ENCODE peak calls at places on chromosomes 3 and 15, in eight cellular contexts. One of them, this sample, is unnamed.

GRCh38 chr15:29669823-29670222 is 152.4 kb downstream of the TJP1 start:
- DNase-seq in GM23248: peak
- DNase-seq in IMR-90: peak
- DNase-seq in astrocyte of the cerebellum: no peak
- DNase-seq in fibroblast of pulmonary artery: peak
- DNase-seq in CD8-positive, alpha-beta T cell: no peak
- DNase-seq in H1: no peak
- DNase-seq in transverse colon: no peak
- DNase-seq in this sample: no peak

GRCh38 chr3:59085976-59086375 is 36.2 kb upstream of the CFAP20DC start:
- DNase-seq in GM23248: no peak
- DNase-seq in IMR-90: no peak
- DNase-seq in astrocyte of the cerebellum: no peak
- DNase-seq in fibroblast of pulmonary artery: no peak
- DNase-seq in CD8-positive, alpha-beta T cell: no peak
- DNase-seq in H1: no peak
- DNase-seq in transverse colon: no peak
- DNase-seq in this sample: no peak

GRCh38 chr3:123749716-123750115 is 134.4 kb downstream of the MYLK start:
- DNase-seq in GM23248: peak
- DNase-seq in IMR-90: peak
- DNase-seq in astrocyte of the cerebellum: peak
- DNase-seq in fibroblast of pulmonary artery: peak
- DNase-seq in CD8-positive, alpha-beta T cell: no peak
- DNase-seq in H1: no peak
- DNase-seq in transverse colon: no peak
- DNase-seq in this sample: no peak

GRCh38 chr3:62167566-62168262 is 205.6 kb downstream of the FEZF2 start:
- DNase-seq in GM23248: peak
- DNase-seq in IMR-90: peak
- DNase-seq in astrocyte of the cerebellum: no peak
- DNase-seq in fibroblast of pulmonary artery: no peak
- DNase-seq in CD8-positive, alpha-beta T cell: no peak
- DNase-seq in H1: no peak
- DNase-seq in transverse colon: no peak
- DNase-seq in this sample: no peak

GRCh38 chr3:64612082-64612860 is 75.5 kb downstream of the ADAMTS9 start:
- DNase-seq in GM23248: peak
- DNase-seq in IMR-90: peak
- DNase-seq in astrocyte of the cerebellum: no peak
- DNase-seq in fibroblast of pulmonary artery: peak
- DNase-seq in CD8-positive, alpha-beta T cell: no peak
- DNase-seq in H1: no peak
- DNase-seq in transverse colon: peak
- DNase-seq in this sample: no peak

GRCh38 chr15:26864664-26865191 is 2.1 kb upstream of the GABRA5 start:
- DNase-seq in GM23248: peak
- DNase-seq in IMR-90: peak
- DNase-seq in astrocyte of the cerebellum: peak
- DNase-seq in fibroblast of pulmonary artery: peak
- DNase-seq in CD8-positive, alpha-beta T cell: no peak
- DNase-seq in H1: no peak
- DNase-seq in transverse colon: no peak
- DNase-seq in this sample: no peak

GRCh38 chr3:111315911-111316310 is 226.1 kb upstream of the CD96 start:
- DNase-seq in GM23248: peak
- DNase-seq in IMR-90: peak
- DNase-seq in astrocyte of the cerebellum: peak
- DNase-seq in fibroblast of pulmonary artery: peak
- DNase-seq in CD8-positive, alpha-beta T cell: no peak
- DNase-seq in H1: no peak
- DNase-seq in transverse colon: no peak
- DNase-seq in this sample: no peak

GRCh38 chr15:74976159-74976558 is 19.2 kb upstream of the SCAMP5 start:
- DNase-seq in GM23248: no peak
- DNase-seq in IMR-90: no peak
- DNase-seq in astrocyte of the cerebellum: no peak
- DNase-seq in fibroblast of pulmonary artery: no peak
- DNase-seq in CD8-positive, alpha-beta T cell: no peak
- DNase-seq in H1: no peak
- DNase-seq in transverse colon: no peak
- DNase-seq in this sample: no peak

GRCh38 chr3:196198771-196199753 is 12.1 kb downstream of the ZDHHC19 start:
- DNase-seq in GM23248: peak
- DNase-seq in IMR-90: no peak
- DNase-seq in astrocyte of the cerebellum: no peak
- DNase-seq in fibroblast of pulmonary artery: no peak
- DNase-seq in CD8-positive, alpha-beta T cell: no peak
- DNase-seq in H1: no peak
- DNase-seq in transverse colon: no peak
- DNase-seq in this sample: no peak

GRCh38 chr3:172655388-172655787 is 55.5 kb downstream of the NCEH1 start:
- DNase-seq in GM23248: no peak
- DNase-seq in IMR-90: no peak
- DNase-seq in astrocyte of the cerebellum: no peak
- DNase-seq in fibroblast of pulmonary artery: no peak
- DNase-seq in CD8-positive, alpha-beta T cell: no peak
- DNase-seq in H1: no peak
- DNase-seq in transverse colon: no peak
- DNase-seq in this sample: no peak

GRCh38 chr3:38528457-38528856 is 32.3 kb downstream of the EXOG start:
- DNase-seq in GM23248: no peak
- DNase-seq in IMR-90: no peak
- DNase-seq in astrocyte of the cerebellum: no peak
- DNase-seq in fibroblast of pulmonary artery: no peak
- DNase-seq in CD8-positive, alpha-beta T cell: no peak
- DNase-seq in H1: no peak
- DNase-seq in transverse colon: no peak
- DNase-seq in this sample: no peak

GRCh38 chr3:10322355-10322715 is 1.4 kb upstream of the SEC13 start:
- DNase-seq in GM23248: no peak
- DNase-seq in IMR-90: no peak
- DNase-seq in astrocyte of the cerebellum: no peak
- DNase-seq in fibroblast of pulmonary artery: no peak
- DNase-seq in CD8-positive, alpha-beta T cell: no peak
- DNase-seq in H1: no peak
- DNase-seq in transverse colon: no peak
- DNase-seq in this sample: no peak

GRCh38 chr3:181623924-181624694 is 87.6 kb upstream of the SOX2 start:
- DNase-seq in GM23248: peak
- DNase-seq in IMR-90: no peak
- DNase-seq in astrocyte of the cerebellum: peak
- DNase-seq in fibroblast of pulmonary artery: peak
- DNase-seq in CD8-positive, alpha-beta T cell: no peak
- DNase-seq in H1: no peak
- DNase-seq in transverse colon: no peak
- DNase-seq in this sample: no peak

GRCh38 chr3:4097801-4098200 is 205.4 kb upstream of the SETMAR start:
- DNase-seq in GM23248: no peak
- DNase-seq in IMR-90: no peak
- DNase-seq in astrocyte of the cerebellum: no peak
- DNase-seq in fibroblast of pulmonary artery: peak
- DNase-seq in CD8-positive, alpha-beta T cell: no peak
- DNase-seq in H1: no peak
- DNase-seq in transverse colon: no peak
- DNase-seq in this sample: no peak

GRCh38 chr15:40928975-40929729 is at the start of gene DLL4:
- DNase-seq in GM23248: peak
- DNase-seq in IMR-90: peak
- DNase-seq in astrocyte of the cerebellum: no peak
- DNase-seq in fibroblast of pulmonary artery: no peak
- DNase-seq in CD8-positive, alpha-beta T cell: no peak
- DNase-seq in H1: no peak
- DNase-seq in transverse colon: peak
- DNase-seq in this sample: no peak

GRCh38 chr15:40927497-40928346 is 1.4 kb upstream of the DLL4 start:
- DNase-seq in GM23248: peak
- DNase-seq in IMR-90: no peak
- DNase-seq in astrocyte of the cerebellum: no peak
- DNase-seq in fibroblast of pulmonary artery: no peak
- DNase-seq in CD8-positive, alpha-beta T cell: no peak
- DNase-seq in H1: no peak
- DNase-seq in transverse colon: peak
- DNase-seq in this sample: no peak

GRCh38 chr15:40929730-40930429 is 740 bp downstream of the DLL4 start:
- DNase-seq in GM23248: peak
- DNase-seq in IMR-90: peak
- DNase-seq in astrocyte of the cerebellum: no peak
- DNase-seq in fibroblast of pulmonary artery: peak
- DNase-seq in CD8-positive, alpha-beta T cell: no peak
- DNase-seq in H1: no peak
- DNase-seq in transverse colon: peak
- DNase-seq in this sample: no peak

GRCh38 chr15:40926659-40927496 is 2.3 kb upstream of the DLL4 start:
- DNase-seq in GM23248: no peak
- DNase-seq in IMR-90: no peak
- DNase-seq in astrocyte of the cerebellum: no peak
- DNase-seq in fibroblast of pulmonary artery: no peak
- DNase-seq in CD8-positive, alpha-beta T cell: no peak
- DNase-seq in H1: no peak
- DNase-seq in transverse colon: no peak
- DNase-seq in this sample: no peak

GRCh38 chr15:40928351-40928974 is 677 bp upstream of the DLL4 start:
- DNase-seq in GM23248: no peak
- DNase-seq in IMR-90: no peak
- DNase-seq in astrocyte of the cerebellum: no peak
- DNase-seq in fibroblast of pulmonary artery: no peak
- DNase-seq in CD8-positive, alpha-beta T cell: no peak
- DNase-seq in H1: no peak
- DNase-seq in transverse colon: peak
- DNase-seq in this sample: no peak
- H3K4me3 ChIP-seq in GM23248: peak
- H3K4me3 ChIP-seq in IMR-90: peak
- H3K4me3 ChIP-seq in astrocyte of the cerebellum: peak
- H3K4me3 ChIP-seq in fibroblast of pulmonary artery: peak
- H3K4me3 ChIP-seq in CD8-positive, alpha-beta T cell: peak
- H3K4me3 ChIP-seq in H1: peak
- H3K4me3 ChIP-seq in transverse colon: peak
- H3K4me3 ChIP-seq in this sample: peak

GRCh38 chr3:129026728-129027543 is 25.8 kb downstream of the EFCC1 start:
- DNase-seq in GM23248: peak
- DNase-seq in IMR-90: peak
- DNase-seq in astrocyte of the cerebellum: no peak
- DNase-seq in fibroblast of pulmonary artery: peak
- DNase-seq in CD8-positive, alpha-beta T cell: peak
- DNase-seq in H1: peak
- DNase-seq in transverse colon: peak
- DNase-seq in this sample: no peak
- H3K4me3 ChIP-seq in GM23248: peak
- H3K4me3 ChIP-seq in IMR-90: no peak
- H3K4me3 ChIP-seq in astrocyte of the cerebellum: peak
- H3K4me3 ChIP-seq in fibroblast of pulmonary artery: peak
- H3K4me3 ChIP-seq in CD8-positive, alpha-beta T cell: peak
- H3K4me3 ChIP-seq in H1: peak
- H3K4me3 ChIP-seq in transverse colon: peak
- H3K4me3 ChIP-seq in this sample: peak

GRCh38 chr3:116059421-116060096 is 385.7 kb downstream of the LSAMP start:
- DNase-seq in GM23248: peak
- DNase-seq in IMR-90: peak
- DNase-seq in astrocyte of the cerebellum: peak
- DNase-seq in fibroblast of pulmonary artery: peak
- DNase-seq in CD8-positive, alpha-beta T cell: no peak
- DNase-seq in H1: peak
- DNase-seq in transverse colon: no peak
- DNase-seq in this sample: no peak

GRCh38 chr3:116058844-116059243 is 386.4 kb downstream of the LSAMP start:
- DNase-seq in GM23248: no peak
- DNase-seq in IMR-90: no peak
- DNase-seq in astrocyte of the cerebellum: no peak
- DNase-seq in fibroblast of pulmonary artery: no peak
- DNase-seq in CD8-positive, alpha-beta T cell: no peak
- DNase-seq in H1: no peak
- DNase-seq in transverse colon: no peak
- DNase-seq in this sample: no peak

GRCh38 chr3:116057403-116058006 is 387.8 kb downstream of the LSAMP start:
- DNase-seq in GM23248: no peak
- DNase-seq in IMR-90: no peak
- DNase-seq in astrocyte of the cerebellum: peak
- DNase-seq in fibroblast of pulmonary artery: no peak
- DNase-seq in CD8-positive, alpha-beta T cell: no peak
- DNase-seq in H1: no peak
- DNase-seq in transverse colon: no peak
- DNase-seq in this sample: no peak

GRCh38 chr3:116053017-116053416 is 392.3 kb downstream of the LSAMP start:
- DNase-seq in GM23248: no peak
- DNase-seq in IMR-90: no peak
- DNase-seq in astrocyte of the cerebellum: no peak
- DNase-seq in fibroblast of pulmonary artery: no peak
- DNase-seq in CD8-positive, alpha-beta T cell: no peak
- DNase-seq in H1: no peak
- DNase-seq in transverse colon: no peak
- DNase-seq in this sample: no peak

GRCh38 chr3:116056280-116056679 is 389.0 kb downstream of the LSAMP start:
- DNase-seq in GM23248: no peak
- DNase-seq in IMR-90: no peak
- DNase-seq in astrocyte of the cerebellum: no peak
- DNase-seq in fibroblast of pulmonary artery: no peak
- DNase-seq in CD8-positive, alpha-beta T cell: no peak
- DNase-seq in H1: no peak
- DNase-seq in transverse colon: no peak
- DNase-seq in this sample: no peak
- H3K4me3 ChIP-seq in GM23248: no peak
- H3K4me3 ChIP-seq in IMR-90: no peak
- H3K4me3 ChIP-seq in astrocyte of the cerebellum: no peak
- H3K4me3 ChIP-seq in fibroblast of pulmonary artery: no peak
- H3K4me3 ChIP-seq in CD8-positive, alpha-beta T cell: no peak
- H3K4me3 ChIP-seq in H1: no peak
- H3K4me3 ChIP-seq in transverse colon: no peak
- H3K4me3 ChIP-seq in this sample: no peak

GRCh38 chr15:41913251-41913650 is 19.4 kb upstream of the SPTBN5 start:
- DNase-seq in GM23248: no peak
- DNase-seq in IMR-90: no peak
- DNase-seq in astrocyte of the cerebellum: no peak
- DNase-seq in fibroblast of pulmonary artery: no peak
- DNase-seq in CD8-positive, alpha-beta T cell: no peak
- DNase-seq in H1: no peak
- DNase-seq in transverse colon: no peak
- DNase-seq in this sample: no peak
- H3K4me3 ChIP-seq in GM23248: no peak
- H3K4me3 ChIP-seq in IMR-90: no peak
- H3K4me3 ChIP-seq in astrocyte of the cerebellum: no peak
- H3K4me3 ChIP-seq in fibroblast of pulmonary artery: no peak
- H3K4me3 ChIP-seq in CD8-positive, alpha-beta T cell: no peak
- H3K4me3 ChIP-seq in H1: no peak
- H3K4me3 ChIP-seq in transverse colon: no peak
- H3K4me3 ChIP-seq in this sample: no peak

GRCh38 chr15:96344706-96345559 is 14.4 kb downstream of the NR2F2 start:
- DNase-seq in GM23248: no peak
- DNase-seq in IMR-90: no peak
- DNase-seq in astrocyte of the cerebellum: no peak
- DNase-seq in fibroblast of pulmonary artery: peak
- DNase-seq in CD8-positive, alpha-beta T cell: no peak
- DNase-seq in H1: no peak
- DNase-seq in transverse colon: no peak
- DNase-seq in this sample: no peak
- H3K4me3 ChIP-seq in GM23248: peak
- H3K4me3 ChIP-seq in IMR-90: peak
- H3K4me3 ChIP-seq in astrocyte of the cerebellum: peak
- H3K4me3 ChIP-seq in fibroblast of pulmonary artery: peak
- H3K4me3 ChIP-seq in CD8-positive, alpha-beta T cell: no peak
- H3K4me3 ChIP-seq in H1: peak
- H3K4me3 ChIP-seq in transverse colon: no peak
- H3K4me3 ChIP-seq in this sample: no peak